ENCODE peak calls at places on chromosome 21, in six cellular contexts. P is SK-N-SH, N is GM12878, R is HepG2, H is HCT116, M is K562. F is an unnamed sample.

GRCh38 chr21:15140321-15141019 is 75.7 kb upstream of the NRIP1 start:
- DNase-seq in P (no peak), N (no peak), R (peak), H (no peak), M (no peak), F (no peak)

GRCh38 chr21:36385233-36385908 is at the start of gene CHAF1B:
- DNase-seq in P (peak), N (no peak), R (peak), H (peak), M (peak), F (peak)

GRCh38 chr21:32348604-32349332 is 44.0 kb downstream of the URB1 start:
- DNase-seq in P (no peak), N (no peak), R (no peak), H (no peak), M (no peak), F (peak)

GRCh38 chr21:27796106-27796505 is 829.2 kb upstream of the ADAMTS5 start:
- DNase-seq in P (peak), N (no peak), R (no peak), H (no peak), M (no peak), F (no peak)

GRCh38 chr21:45556645-45557601 is 14.7 kb upstream of the SLC19A1 start:
- DNase-seq in P (peak), N (no peak), R (no peak), H (no peak), M (peak), F (no peak)

GRCh38 chr21:25960423-25960822 is 210.1 kb downstream of the APP start:
- DNase-seq in P (peak), N (no peak), R (no peak), H (no peak), M (no peak), F (no peak)

GRCh38 chr21:35154788-35155187 is 105.7 kb upstream of the RUNX1 start:
- DNase-seq in P (no peak), N (no peak), R (no peak), H (no peak), M (peak), F (no peak)

GRCh38 chr21:37338671-37339526 is 27.7 kb upstream of the DYRK1A start:
- DNase-seq in P (peak), N (no peak), R (peak), H (peak), M (peak), F (peak)

GRCh38 chr21:16492892-16493291 is 763.1 kb downstream of the USP25 start:
- DNase-seq in P (no peak), N (no peak), R (no peak), H (no peak), M (no peak), F (no peak)

GRCh38 chr21:18902641-18903040 is 499.1 kb upstream of the TMPRSS15 start:
- DNase-seq in P (no peak), N (no peak), R (no peak), H (no peak), M (no peak), F (no peak)

GRCh38 chr21:16536661-16537359 is 807.0 kb downstream of the USP25 start:
- DNase-seq in P (no peak), N (no peak), R (no peak), H (no peak), M (no peak), F (no peak)

GRCh38 chr21:36395353-36396111 is 10.3 kb downstream of the CHAF1B start:
- DNase-seq in P (no peak), N (no peak), R (no peak), H (no peak), M (no peak), F (no peak)

GRCh38 chr21:33959680-33960079 is 44.1 kb upstream of the ATP5PO start:
- DNase-seq in P (no peak), N (no peak), R (no peak), H (no peak), M (no peak), F (no peak)

DNA sequence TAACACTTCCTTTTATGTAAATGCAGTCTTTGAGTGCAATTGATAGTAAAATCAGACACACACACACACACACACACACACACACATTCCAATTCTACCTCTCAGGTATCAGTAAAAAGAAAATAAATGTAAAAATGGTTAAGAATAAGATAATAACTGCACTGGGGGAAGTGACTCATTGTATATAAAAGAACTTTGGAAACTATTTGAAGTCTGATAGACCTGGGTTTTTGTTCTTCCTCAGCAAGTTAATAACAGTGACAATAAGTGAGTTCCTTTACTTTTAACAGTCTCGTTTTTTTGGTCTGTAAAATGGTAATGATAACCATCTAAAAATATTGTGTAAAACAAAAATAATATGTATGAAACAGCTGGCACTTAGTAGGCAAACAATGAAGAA is 1815.0 kb downstream of the MRPL39 start:
- DNase-seq in P (no peak), N (no peak), R (no peak), H (no peak), M (no peak), F (no peak)
- TF ChIP-seq JUND in P (no peak), N (no peak), R (no peak), H (no peak), M (no peak), F (no peak)

GRCh38 chr21:44437696-44438431 is 17.4 kb upstream of the LRRC3 start:
- DNase-seq in P (no peak), N (no peak), R (no peak), H (no peak), M (no peak), F (no peak)
- TF ChIP-seq JUND in P (no peak), N (no peak), R (no peak), H (no peak), M (no peak), F (no peak)

GRCh38 chr21:30714436-30714835 is 4.1 kb downstream of the KRTAP21-3 start:
- DNase-seq in P (no peak), N (no peak), R (no peak), H (no peak), M (no peak), F (no peak)
- TF ChIP-seq JUND in P (no peak), N (no peak), R (no peak), H (no peak), M (no peak), F (no peak)

DNA sequence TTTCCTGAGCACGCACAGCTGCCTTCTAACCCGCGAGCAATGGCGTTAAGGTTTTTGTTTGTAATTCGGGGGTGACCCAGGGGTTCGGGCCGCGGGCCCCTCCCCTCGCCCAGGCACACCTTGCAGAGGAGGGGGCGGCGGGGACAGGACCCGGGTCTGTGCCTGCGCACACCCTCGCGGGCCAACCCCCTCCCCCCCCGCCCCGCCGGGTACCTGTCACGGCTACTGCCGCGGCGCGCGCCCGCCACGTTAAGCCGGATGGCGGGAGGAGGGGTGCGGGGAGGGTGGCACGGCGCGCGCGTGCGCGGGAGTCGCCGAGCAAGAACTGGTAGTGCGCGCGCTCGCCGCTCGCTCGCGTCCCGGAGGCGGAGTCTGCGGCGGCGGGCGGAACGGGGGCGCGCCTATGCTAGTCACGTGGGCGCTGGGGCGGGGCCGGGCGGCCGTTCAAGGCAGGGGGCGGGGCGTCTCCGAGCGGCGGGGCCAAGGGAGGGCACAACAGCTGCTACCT is at the start of gene TPTE:
- DNase-seq in P (peak), N (no peak), R (no peak), H (no peak), M (no peak), F (no peak)
- TF ChIP-seq JUND in P (no peak), N (no peak), R (no peak), H (no peak), M (no peak), F (no peak)

DNA sequence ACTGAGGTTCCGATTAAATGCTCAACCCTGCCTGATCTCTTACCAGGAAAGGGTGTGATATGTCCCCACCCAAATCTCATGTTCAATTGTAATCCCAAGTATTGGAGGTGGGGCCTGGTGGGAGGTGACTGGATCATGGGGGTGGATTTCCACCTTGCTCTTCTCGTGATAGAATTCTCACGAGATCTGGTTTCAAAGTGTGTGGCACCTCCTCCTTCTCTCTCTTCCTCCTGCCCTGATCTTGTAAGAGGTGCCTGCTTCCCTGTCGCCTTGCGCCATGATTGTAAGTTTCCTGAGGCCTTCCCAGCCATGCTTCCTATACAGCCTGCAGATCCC is 34.9 kb downstream of the RSPH1 start:
- DNase-seq in P (no peak), N (no peak), R (no peak), H (no peak), M (no peak), F (no peak)
- TF ChIP-seq JUND in P (no peak), N (no peak), R (no peak), H (no peak), M (no peak), F (no peak)

DNA sequence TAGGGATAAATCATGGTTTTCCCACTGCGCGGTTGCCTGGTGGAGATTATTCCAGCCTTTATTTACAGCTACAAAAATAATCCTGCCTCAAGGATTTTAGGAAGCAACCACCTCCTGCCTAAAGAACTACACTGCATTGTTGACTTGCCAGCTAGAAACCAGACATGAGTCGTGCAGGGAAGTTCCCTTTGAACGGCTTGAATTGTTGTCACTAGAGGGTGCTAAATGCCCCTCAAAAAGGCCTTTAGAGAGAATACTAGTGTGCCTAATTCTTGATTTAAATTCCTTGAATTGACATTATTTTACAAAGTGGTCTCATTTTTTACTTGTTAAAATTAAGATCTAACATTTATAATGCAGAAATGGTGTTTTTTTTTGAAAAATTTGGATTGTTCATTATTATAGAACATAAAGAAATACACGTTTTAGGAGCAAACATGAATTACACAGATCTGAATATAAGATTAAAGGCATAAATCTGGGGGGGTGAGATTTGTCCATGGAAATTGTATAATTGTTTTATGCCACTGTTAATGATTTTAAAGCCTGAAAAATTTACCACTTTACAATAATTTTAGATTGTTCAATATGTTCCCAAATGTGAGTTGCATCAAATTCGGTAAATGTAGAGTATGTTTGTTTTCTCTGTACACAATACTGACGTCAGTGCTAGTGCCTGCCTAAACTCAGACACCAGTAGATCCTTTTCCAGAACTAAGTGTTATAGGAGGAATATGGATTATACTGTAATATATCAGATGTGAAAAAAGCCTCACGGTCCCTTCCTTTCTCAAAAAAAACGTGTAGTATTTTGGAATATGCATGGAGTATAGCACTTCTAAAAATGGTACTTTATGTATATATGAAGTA is 7.6 kb upstream of the ERG start:
- DNase-seq in P (peak), N (no peak), R (peak), H (peak), M (peak), F (peak)
- TF ChIP-seq JUND in P (no peak), N (no peak), R (no peak), H (no peak), M (no peak), F (no peak)

GRCh38 chr21:46604975-46605758 is at the start of gene S100B:
- DNase-seq in P (peak), N (no peak), R (no peak), H (no peak), M (no peak), F (no peak)
- TF ChIP-seq JUND in P (no peak), N (no peak), R (no peak), H (no peak), M (no peak), F (no peak)

F was measured in T47D.